ENCODE peak calls at places on chromosomes 2 and 18, in nine cellular contexts. One of them, this sample, is unnamed.
A peak's percentile ranks its signal among the peaks of the same experiment; 100 is the strongest.

GRCh38 chr2:191262436-191262835 is 17.2 kb downstream of the MYO1B start:
- DNase-seq in hippocampal formation: no peak
- DNase-seq in fibroblast of lung: no peak
- DNase-seq in posterior cingulate gyrus: no peak
- DNase-seq in activated CD4-positive, CD25-positive, alpha-beta regulatory T cell treated with anti-CD3 and anti-CD28 coated beads, Interleukin-2, amount 50 U/mL, for 72 hours: no peak
- DNase-seq in Ammon's horn: no peak
- DNase-seq in kidney glomerular epithelial cell: no peak
- DNase-seq in substantia nigra: no peak
- DNase-seq in left cardiac atrium: no peak
- DNase-seq in this sample: no peak

GRCh38 chr2:136206613-136207012 is 88.7 kb upstream of the CXCR4 start:
- DNase-seq in hippocampal formation: no peak
- DNase-seq in fibroblast of lung: no peak
- DNase-seq in posterior cingulate gyrus: no peak
- DNase-seq in activated CD4-positive, CD25-positive, alpha-beta regulatory T cell treated with anti-CD3 and anti-CD28 coated beads, Interleukin-2, amount 50 U/mL, for 72 hours: no peak
- DNase-seq in Ammon's horn: no peak
- DNase-seq in kidney glomerular epithelial cell: no peak
- DNase-seq in substantia nigra: no peak
- DNase-seq in left cardiac atrium: no peak
- DNase-seq in this sample: no peak

GRCh38 chr18:12307251-12307736 is 747 bp upstream of the TUBB6 start:
- DNase-seq in hippocampal formation: no peak
- DNase-seq in fibroblast of lung: peak; percentile 80
- DNase-seq in posterior cingulate gyrus: no peak
- DNase-seq in activated CD4-positive, CD25-positive, alpha-beta regulatory T cell treated with anti-CD3 and anti-CD28 coated beads, Interleukin-2, amount 50 U/mL, for 72 hours: no peak
- DNase-seq in Ammon's horn: no peak
- DNase-seq in kidney glomerular epithelial cell: peak; percentile 44
- DNase-seq in substantia nigra: no peak
- DNase-seq in left cardiac atrium: peak; percentile 70
- DNase-seq in this sample: peak; percentile 66

GRCh38 chr2:8583400-8584173 is 98.3 kb upstream of the ID2 start:
- DNase-seq in hippocampal formation: peak; percentile 67
- DNase-seq in fibroblast of lung: peak; percentile 75
- DNase-seq in posterior cingulate gyrus: peak; percentile 54
- DNase-seq in activated CD4-positive, CD25-positive, alpha-beta regulatory T cell treated with anti-CD3 and anti-CD28 coated beads, Interleukin-2, amount 50 U/mL, for 72 hours: peak; percentile 72
- DNase-seq in Ammon's horn: peak; percentile 86
- DNase-seq in kidney glomerular epithelial cell: peak; percentile 45
- DNase-seq in substantia nigra: peak; percentile 64
- DNase-seq in left cardiac atrium: peak; percentile 94
- DNase-seq in this sample: peak; percentile 94

GRCh38 chr2:147511491-147511948 is 333.3 kb upstream of the ACVR2A start:
- DNase-seq in hippocampal formation: no peak
- DNase-seq in fibroblast of lung: peak; percentile 26
- DNase-seq in posterior cingulate gyrus: no peak
- DNase-seq in activated CD4-positive, CD25-positive, alpha-beta regulatory T cell treated with anti-CD3 and anti-CD28 coated beads, Interleukin-2, amount 50 U/mL, for 72 hours: no peak
- DNase-seq in Ammon's horn: peak; percentile 60
- DNase-seq in kidney glomerular epithelial cell: peak; percentile 21
- DNase-seq in substantia nigra: no peak
- DNase-seq in left cardiac atrium: peak; percentile 44
- DNase-seq in this sample: peak; percentile 25

GRCh38 chr18:35497006-35497333 is 790 bp downstream of the INO80C start:
- DNase-seq in hippocampal formation: no peak
- DNase-seq in fibroblast of lung: peak; percentile 66
- DNase-seq in posterior cingulate gyrus: no peak
- DNase-seq in activated CD4-positive, CD25-positive, alpha-beta regulatory T cell treated with anti-CD3 and anti-CD28 coated beads, Interleukin-2, amount 50 U/mL, for 72 hours: no peak
- DNase-seq in Ammon's horn: no peak
- DNase-seq in kidney glomerular epithelial cell: peak; percentile 63
- DNase-seq in substantia nigra: no peak
- DNase-seq in left cardiac atrium: peak; percentile 61
- DNase-seq in this sample: no peak

GRCh38 chr18:26568926-26569700 is 20.8 kb upstream of the KCTD1 start:
- DNase-seq in hippocampal formation: no peak
- DNase-seq in fibroblast of lung: no peak
- DNase-seq in posterior cingulate gyrus: no peak
- DNase-seq in activated CD4-positive, CD25-positive, alpha-beta regulatory T cell treated with anti-CD3 and anti-CD28 coated beads, Interleukin-2, amount 50 U/mL, for 72 hours: no peak
- DNase-seq in Ammon's horn: no peak
- DNase-seq in kidney glomerular epithelial cell: no peak
- DNase-seq in substantia nigra: no peak
- DNase-seq in left cardiac atrium: no peak
- DNase-seq in this sample: no peak

GRCh38 chr2:72917875-72918660 is 749 bp downstream of the EMX1 start:
- DNase-seq in hippocampal formation: no peak
- DNase-seq in fibroblast of lung: no peak
- DNase-seq in posterior cingulate gyrus: no peak
- DNase-seq in activated CD4-positive, CD25-positive, alpha-beta regulatory T cell treated with anti-CD3 and anti-CD28 coated beads, Interleukin-2, amount 50 U/mL, for 72 hours: peak; percentile 31
- DNase-seq in Ammon's horn: no peak
- DNase-seq in kidney glomerular epithelial cell: no peak
- DNase-seq in substantia nigra: no peak
- DNase-seq in left cardiac atrium: no peak
- DNase-seq in this sample: no peak

GRCh38 chr2:79619976-79620375 is 107.1 kb downstream of the CTNNA2 start:
- DNase-seq in hippocampal formation: no peak
- DNase-seq in fibroblast of lung: peak; percentile 76
- DNase-seq in posterior cingulate gyrus: no peak
- DNase-seq in activated CD4-positive, CD25-positive, alpha-beta regulatory T cell treated with anti-CD3 and anti-CD28 coated beads, Interleukin-2, amount 50 U/mL, for 72 hours: no peak
- DNase-seq in Ammon's horn: no peak
- DNase-seq in kidney glomerular epithelial cell: no peak
- DNase-seq in substantia nigra: no peak
- DNase-seq in left cardiac atrium: no peak
- DNase-seq in this sample: no peak

GRCh38 chr18:24976502-24976901 is 375.5 kb downstream of the ZNF521 start:
- DNase-seq in hippocampal formation: no peak
- DNase-seq in fibroblast of lung: no peak
- DNase-seq in posterior cingulate gyrus: no peak
- DNase-seq in activated CD4-positive, CD25-positive, alpha-beta regulatory T cell treated with anti-CD3 and anti-CD28 coated beads, Interleukin-2, amount 50 U/mL, for 72 hours: no peak
- DNase-seq in Ammon's horn: no peak
- DNase-seq in kidney glomerular epithelial cell: no peak
- DNase-seq in substantia nigra: no peak
- DNase-seq in left cardiac atrium: no peak
- DNase-seq in this sample: no peak

GRCh38 chr2:59463401-59463800 is 1090.1 kb downstream of the BCL11A start:
- DNase-seq in hippocampal formation: no peak
- DNase-seq in fibroblast of lung: no peak
- DNase-seq in posterior cingulate gyrus: no peak
- DNase-seq in activated CD4-positive, CD25-positive, alpha-beta regulatory T cell treated with anti-CD3 and anti-CD28 coated beads, Interleukin-2, amount 50 U/mL, for 72 hours: no peak
- DNase-seq in Ammon's horn: no peak
- DNase-seq in kidney glomerular epithelial cell: no peak
- DNase-seq in substantia nigra: no peak
- DNase-seq in left cardiac atrium: no peak
- DNase-seq in this sample: no peak

GRCh38 chr2:152395132-152396024 is 60.4 kb downstream of the FMNL2 start:
- DNase-seq in hippocampal formation: no peak
- DNase-seq in fibroblast of lung: peak; percentile 63
- DNase-seq in posterior cingulate gyrus: no peak
- DNase-seq in activated CD4-positive, CD25-positive, alpha-beta regulatory T cell treated with anti-CD3 and anti-CD28 coated beads, Interleukin-2, amount 50 U/mL, for 72 hours: no peak
- DNase-seq in Ammon's horn: no peak
- DNase-seq in kidney glomerular epithelial cell: no peak
- DNase-seq in substantia nigra: no peak
- DNase-seq in left cardiac atrium: no peak
- DNase-seq in this sample: no peak

GRCh38 chr2:9941196-9941995 is 10.1 kb upstream of the GRHL1 start:
- DNase-seq in hippocampal formation: no peak
- DNase-seq in fibroblast of lung: peak; percentile 89
- DNase-seq in posterior cingulate gyrus: no peak
- DNase-seq in activated CD4-positive, CD25-positive, alpha-beta regulatory T cell treated with anti-CD3 and anti-CD28 coated beads, Interleukin-2, amount 50 U/mL, for 72 hours: no peak
- DNase-seq in Ammon's horn: no peak
- DNase-seq in kidney glomerular epithelial cell: peak; percentile 67
- DNase-seq in substantia nigra: no peak
- DNase-seq in left cardiac atrium: no peak
- DNase-seq in this sample: no peak

GRCh38 chr2:47539228-47539627 is 136.3 kb downstream of the MSH2 start:
- DNase-seq in hippocampal formation: no peak
- DNase-seq in fibroblast of lung: no peak
- DNase-seq in posterior cingulate gyrus: no peak
- DNase-seq in activated CD4-positive, CD25-positive, alpha-beta regulatory T cell treated with anti-CD3 and anti-CD28 coated beads, Interleukin-2, amount 50 U/mL, for 72 hours: no peak
- DNase-seq in Ammon's horn: no peak
- DNase-seq in kidney glomerular epithelial cell: no peak
- DNase-seq in substantia nigra: no peak
- DNase-seq in left cardiac atrium: no peak
- DNase-seq in this sample: no peak

GRCh38 chr2:228707846-228708245 is 526.4 kb upstream of the SPHKAP start:
- DNase-seq in hippocampal formation: no peak
- DNase-seq in fibroblast of lung: no peak
- DNase-seq in posterior cingulate gyrus: no peak
- DNase-seq in activated CD4-positive, CD25-positive, alpha-beta regulatory T cell treated with anti-CD3 and anti-CD28 coated beads, Interleukin-2, amount 50 U/mL, for 72 hours: no peak
- DNase-seq in Ammon's horn: no peak
- DNase-seq in kidney glomerular epithelial cell: no peak
- DNase-seq in substantia nigra: no peak
- DNase-seq in left cardiac atrium: no peak
- DNase-seq in this sample: no peak

GRCh38 chr2:73175663-73176204 is 26.6 kb upstream of the NOTO start:
- DNase-seq in hippocampal formation: peak; percentile 27
- DNase-seq in fibroblast of lung: peak; percentile 72
- DNase-seq in posterior cingulate gyrus: peak; percentile 73
- DNase-seq in activated CD4-positive, CD25-positive, alpha-beta regulatory T cell treated with anti-CD3 and anti-CD28 coated beads, Interleukin-2, amount 50 U/mL, for 72 hours: peak; percentile 73
- DNase-seq in Ammon's horn: peak; percentile 48
- DNase-seq in kidney glomerular epithelial cell: no peak
- DNase-seq in substantia nigra: peak; percentile 32
- DNase-seq in left cardiac atrium: peak; percentile 92
- DNase-seq in this sample: peak; percentile 84

GRCh38 chr2:31240406-31241365 is 6.7 kb downstream of the EHD3 start:
- DNase-seq in hippocampal formation: no peak
- DNase-seq in fibroblast of lung: no peak
- DNase-seq in posterior cingulate gyrus: no peak
- DNase-seq in activated CD4-positive, CD25-positive, alpha-beta regulatory T cell treated with anti-CD3 and anti-CD28 coated beads, Interleukin-2, amount 50 U/mL, for 72 hours: no peak
- DNase-seq in Ammon's horn: no peak
- DNase-seq in kidney glomerular epithelial cell: no peak
- DNase-seq in substantia nigra: no peak
- DNase-seq in left cardiac atrium: no peak
- DNase-seq in this sample: no peak

GRCh38 chr2:152925540-152926448 is 207.4 kb downstream of the ARL6IP6 start:
- DNase-seq in hippocampal formation: peak; percentile 31
- DNase-seq in fibroblast of lung: peak; percentile 26
- DNase-seq in posterior cingulate gyrus: peak; percentile 61
- DNase-seq in activated CD4-positive, CD25-positive, alpha-beta regulatory T cell treated with anti-CD3 and anti-CD28 coated beads, Interleukin-2, amount 50 U/mL, for 72 hours: peak; percentile 41
- DNase-seq in Ammon's horn: peak; percentile 55
- DNase-seq in kidney glomerular epithelial cell: peak; percentile 70
- DNase-seq in substantia nigra: peak; percentile 45
- DNase-seq in left cardiac atrium: peak; percentile 42
- DNase-seq in this sample: peak; percentile 22